ENCODE peak calls at places on chromosomes 5 and 9, in eight cellular contexts. W is fibroblast of lung, K is left ventricle myocardium inferior, B is ovary, Y is vagina, T is body of pancreas, Z is psoas muscle, F is IMR-90. R is an unnamed sample.

GRCh38 chr5:889075-889710 is 3.4 kb downstream of the BRD9 start:
- DNase-seq in W (no peak), K (no peak), B (peak; percentile 5), Y (no peak), T (no peak), Z (no peak), F (no peak), R (no peak)

GRCh38 chr9:130461218-130461630 is 16.5 kb downstream of the ASS1 start:
- DNase-seq in W (peak; percentile 35), K (peak; percentile 62), B (peak; percentile 71), Y (no peak), T (peak; percentile 70), Z (peak; percentile 69), F (peak; percentile 12), R (peak; percentile 57)

GRCh38 chr5:60522299-60522915 is 177.6 kb downstream of the DEPDC1B start:
- DNase-seq in W (no peak), K (no peak), B (no peak), Y (no peak), T (no peak), Z (no peak), F (peak; percentile 76), R (no peak)

GRCh38 chr5:102678267-102679058 is 76.6 kb upstream of the PAM start:
- DNase-seq in W (peak; percentile 55), K (no peak), B (no peak), Y (no peak), T (no peak), Z (no peak), F (peak; percentile 60), R (no peak)

GRCh38 chr9:89731262-89731980 is 126.6 kb downstream of the GADD45G start:
- DNase-seq in W (no peak), K (no peak), B (no peak), Y (no peak), T (no peak), Z (no peak), F (no peak), R (no peak)

GRCh38 chr9:88925471-88925870 is 65.8 kb upstream of the S1PR3 start:
- DNase-seq in W (no peak), K (no peak), B (no peak), Y (no peak), T (no peak), Z (no peak), F (peak; percentile 18), R (no peak)

GRCh38 chr5:65142511-65143011 is 339.2 kb downstream of the ADAMTS6 start:
- DNase-seq in W (peak; percentile 31), K (no peak), B (no peak), Y (no peak), T (no peak), Z (no peak), F (peak; percentile 74), R (no peak)

GRCh38 chr9:93683331-93684134 is 107.1 kb downstream of the PHF2 start:
- DNase-seq in W (no peak), K (no peak), B (no peak), Y (peak; percentile 92), T (no peak), Z (no peak), F (no peak), R (peak; percentile 13)

GRCh38 chr5:66157046-66157445 is 12.9 kb downstream of the SREK1 start:
- DNase-seq in W (no peak), K (no peak), B (no peak), Y (no peak), T (no peak), Z (no peak), F (no peak), R (no peak)

GRCh38 chr5:116084891-116085715 is at the start of gene COMMD10:
- DNase-seq in W (peak; percentile 90), K (peak; percentile 81), B (peak; percentile 79), Y (no peak), T (peak; percentile 76), Z (peak; percentile 82), F (peak; percentile 89), R (peak; percentile 81)
- H3K4me1 ChIP-seq in W (no peaks in the 10 kb centered on the region), K (peaks cover 67% of the 10 kb centered on the region), B (peaks cover 8% of the 10 kb centered on the region), Y (peaks cover 31% of the 10 kb centered on the region), T (peaks cover 18% of the 10 kb centered on the region), Z (peaks cover 8% of the 10 kb centered on the region), F (peaks cover 6% of the 10 kb centered on the region), R (peaks cover 12% of the 10 kb centered on the region)

GRCh38 chr9:128494743-128495124 is 9.8 kb upstream of the GLE1 start:
- DNase-seq in W (no peak), K (no peak), B (no peak), Y (no peak), T (no peak), Z (no peak), F (no peak), R (no peak)

GRCh38 chr9:128498911-128499310 is 5.6 kb upstream of the GLE1 start:
- DNase-seq in W (no peak), K (no peak), B (no peak), Y (no peak), T (no peak), Z (no peak), F (no peak), R (no peak)

GRCh38 chr9:128495804-128496417 is 8.6 kb upstream of the GLE1 start:
- DNase-seq in W (no peak), K (no peak), B (no peak), Y (no peak), T (no peak), Z (no peak), F (no peak), R (no peak)

GRCh38 chr9:128499920-128500319 is 4.6 kb upstream of the GLE1 start:
- DNase-seq in W (no peak), K (no peak), B (no peak), Y (no peak), T (no peak), Z (no peak), F (no peak), R (no peak)

GRCh38 chr9:128497824-128498610 is 6.5 kb upstream of the GLE1 start:
- DNase-seq in W (no peak), K (no peak), B (no peak), Y (no peak), T (no peak), Z (no peak), F (no peak), R (no peak)
- H3K36me3 ChIP-seq in W (peaks cover 15% of the 10 kb centered on the region), K (peaks cover 65% of the 10 kb centered on the region), B (no peaks in the 10 kb centered on the region), Y (peaks cover 39% of the 10 kb centered on the region), T (peaks cover 11% of the 10 kb centered on the region), Z (peaks cover 56% of the 10 kb centered on the region), F (peaks cover 41% of the 10 kb centered on the region), R (no peaks in the 10 kb centered on the region)

GRCh38 chr5:134020188-134020587 is 15.4 kb upstream of the VDAC1 start:
- DNase-seq in W (no peak), K (no peak), B (no peak), Y (no peak), T (no peak), Z (no peak), F (no peak), R (peak; percentile 75)

GRCh38 chr5:134024811-134025210 is 20.0 kb upstream of the VDAC1 start:
- DNase-seq in W (no peak), K (no peak), B (no peak), Y (no peak), T (no peak), Z (no peak), F (no peak), R (no peak)

GRCh38 chr5:134019636-134020035 is 14.9 kb upstream of the VDAC1 start:
- DNase-seq in W (no peak), K (no peak), B (no peak), Y (no peak), T (no peak), Z (no peak), F (no peak), R (no peak)

GRCh38 chr5:134018986-134019316 is 14.2 kb upstream of the VDAC1 start:
- DNase-seq in W (no peak), K (no peak), B (no peak), Y (no peak), T (no peak), Z (no peak), F (no peak), R (no peak)

DNA sequence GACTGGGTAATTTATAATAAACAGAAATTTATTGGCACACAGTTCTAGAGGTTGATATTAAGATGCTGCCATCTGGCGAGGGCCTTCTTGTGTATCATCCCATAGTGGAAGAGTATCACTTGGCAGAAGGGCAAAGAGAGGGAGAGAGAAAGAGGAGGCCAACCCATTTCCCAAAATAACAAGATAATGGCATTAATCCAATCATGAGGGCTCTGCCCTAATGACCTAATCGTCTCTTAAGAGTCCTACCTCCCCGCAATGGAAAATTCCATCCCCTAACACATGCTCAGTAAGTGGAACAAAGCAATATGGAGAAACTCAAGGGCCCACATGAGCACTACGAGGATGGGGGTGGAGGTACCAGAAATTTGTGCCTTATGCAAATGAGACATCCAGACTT is 17.6 kb upstream of the VDAC1 start:
- DNase-seq in W (no peak), K (no peak), B (no peak), Y (no peak), T (no peak), Z (no peak), F (no peak), R (no peak)
- H3K27ac ChIP-seq in W (no peak overlapping the region), K (peak overlapping the region; percentile 36), B (no peak overlapping the region), Y (no peak overlapping the region), T (no peak overlapping the region), Z (no peak overlapping the region), F (no peak overlapping the region), R (no peak overlapping the region)

GRCh38 chr9:128097156-128098016 is 29.4 kb downstream of the SLC25A25 start:
- DNase-seq in W (no peak), K (no peak), B (no peak), Y (no peak), T (peak; percentile 15), Z (no peak), F (no peak), R (no peak)

GRCh38 chr9:128098936-128099931 is 28.3 kb downstream of the PTGES2 start:
- DNase-seq in W (peak; percentile 18), K (no peak), B (peak; percentile 59), Y (no peak), T (peak; percentile 33), Z (no peak), F (no peak), R (no peak)

GRCh38 chr9:128099932-128100491 is 27.5 kb downstream of the PTGES2 start:
- DNase-seq in W (no peak), K (no peak), B (no peak), Y (no peak), T (peak; percentile 31), Z (no peak), F (no peak), R (no peak)

GRCh38 chr9:128096614-128097013 is 28.6 kb downstream of the SLC25A25 start:
- DNase-seq in W (no peak), K (no peak), B (no peak), Y (no peak), T (no peak), Z (no peak), F (no peak), R (no peak)

DNA sequence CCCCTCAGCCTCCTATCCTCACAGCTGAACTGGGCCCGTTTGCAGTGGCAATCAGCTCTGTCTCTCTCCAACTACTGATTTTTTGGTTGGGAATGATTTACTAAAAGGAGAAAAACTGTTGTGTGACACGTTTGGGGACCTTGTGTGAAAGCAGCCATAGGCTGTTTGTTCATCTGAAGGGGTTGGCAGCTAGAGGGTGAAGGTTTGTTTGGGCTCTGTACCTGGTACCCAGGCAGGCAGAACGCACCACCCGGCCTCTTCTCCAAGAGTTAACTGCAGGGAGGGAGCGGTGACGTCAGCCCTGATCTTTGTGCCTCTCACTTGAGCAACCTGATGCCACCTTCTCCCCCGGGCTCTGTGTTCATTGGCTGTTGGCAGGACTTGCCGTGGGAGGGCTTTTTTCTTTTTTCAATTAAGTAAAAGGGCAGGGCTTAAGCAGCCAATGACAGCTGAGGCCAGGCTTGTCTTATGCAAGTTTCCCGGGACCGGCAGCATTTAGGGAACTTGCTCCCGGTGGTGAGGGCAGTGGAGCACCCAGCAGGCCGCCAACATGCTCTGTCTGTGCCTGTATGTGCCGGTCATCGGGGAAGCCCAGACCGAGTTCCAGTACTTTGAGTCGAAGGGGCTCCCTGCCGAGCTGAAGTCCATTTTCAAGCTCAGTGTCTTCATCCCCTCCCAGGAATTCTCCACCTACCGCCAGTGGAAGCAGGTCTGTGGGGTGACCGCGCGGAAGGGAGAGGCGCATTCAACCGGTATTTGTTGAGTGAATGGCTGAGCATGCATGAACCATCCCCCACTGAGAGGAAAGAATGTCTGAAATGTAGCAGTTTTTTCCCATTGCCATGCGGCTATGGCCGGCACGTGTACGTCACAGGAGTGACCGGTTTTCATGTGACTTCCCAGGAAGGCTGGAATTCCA is 29.3 kb downstream of the PTGES2 start:
- DNase-seq in W (peak; percentile 98), K (peak; percentile 90), B (peak; percentile 89), Y (no peak), T (peak; percentile 98), Z (peak; percentile 93), F (peak; percentile 98), R (peak; percentile 96)
- H3K4me1 ChIP-seq in W (peaks cover 40% of the 10 kb centered on the region), K (peaks cover 100% of the 10 kb centered on the region), B (peaks cover 56% of the 10 kb centered on the region), Y (peaks cover 92% of the 10 kb centered on the region), T (peaks cover 80% of the 10 kb centered on the region), Z (peaks cover 79% of the 10 kb centered on the region), F (peaks cover 35% of the 10 kb centered on the region), R (peaks cover 10% of the 10 kb centered on the region)